ENCODE peak calls at places on chromosomes 12 and 14, in nine cellular contexts. R is ascending aorta, N is mucosa of descending colon, U is lung, X is thoracic aorta, L is stomach, P is thyroid gland, Q is testis, H is transverse colon. G is an unnamed sample.

GRCh38 chr14:74216671-74217070 is 22.6 kb upstream of the VSX2 start:
- DNase-seq in R (no peak), N (no peak), U (no peak), X (no peak), L (no peak), P (no peak), Q (no peak), H (no peak), G (no peak)

GRCh38 chr14:104278214-104278534 is 139.8 kb downstream of the KIF26A start:
- DNase-seq in R (no peak), N (no peak), U (no peak), X (no peak), L (peak; percentile 7), P (no peak), Q (no peak), H (no peak), G (no peak)

GRCh38 chr12:48197549-48197966 is 5.5 kb downstream of the OR10AD1 start:
- DNase-seq in R (no peak), N (no peak), U (no peak), X (no peak), L (no peak), P (no peak), Q (no peak), H (no peak), G (no peak)

GRCh38 chr12:106282457-106283097 is 20.0 kb upstream of the TCP11L2 start:
- DNase-seq in R (no peak), N (peak; percentile 61), U (peak; percentile 61), X (no peak), L (peak; percentile 62), P (peak; percentile 31), Q (peak; percentile 50), H (peak; percentile 57), G (peak; percentile 35)

GRCh38 chr12:67599691-67600090 is 48.9 kb upstream of the DYRK2 start:
- DNase-seq in R (no peak), N (no peak), U (no peak), X (no peak), L (no peak), P (no peak), Q (no peak), H (no peak), G (no peak)

GRCh38 chr12:28937196-28937595 is 211.9 kb upstream of the FAR2 start:
- DNase-seq in R (no peak), N (no peak), U (no peak), X (no peak), L (no peak), P (no peak), Q (no peak), H (no peak), G (no peak)

GRCh38 chr12:83121886-83122622 is 435.3 kb downstream of the TMTC2 start:
- DNase-seq in R (no peak), N (no peak), U (no peak), X (no peak), L (no peak), P (no peak), Q (peak; percentile 42), H (no peak), G (no peak)

GRCh38 chr12:85468356-85469157 is 188.5 kb downstream of the ALX1 start:
- DNase-seq in R (peak; percentile 65), N (no peak), U (peak; percentile 39), X (no peak), L (peak; percentile 27), P (peak; percentile 31), Q (peak; percentile 48), H (peak; percentile 45), G (peak; percentile 49)

GRCh38 chr14:64708148-64709004 is 4.2 kb downstream of the PLEKHG3 start:
- DNase-seq in R (peak; percentile 76), N (peak; percentile 58), U (no peak), X (no peak), L (no peak), P (peak; percentile 60), Q (no peak), H (no peak), G (no peak)

GRCh38 chr14:54486685-54487084 is 2.1 kb downstream of the GMFB start:
- DNase-seq in R (no peak), N (no peak), U (no peak), X (no peak), L (no peak), P (no peak), Q (no peak), H (no peak), G (no peak)

GRCh38 chr12:63294327-63294632 is 143.3 kb upstream of the AVPR1A start:
- DNase-seq in R (no peak), N (no peak), U (no peak), X (no peak), L (no peak), P (peak; percentile 54), Q (no peak), H (no peak), G (no peak)

GRCh38 chr12:64061868-64062375 is 160.2 kb downstream of the KICS2 start:
- DNase-seq in R (no peak), N (no peak), U (no peak), X (no peak), L (no peak), P (no peak), Q (no peak), H (no peak), G (no peak)

GRCh38 chr12:92735131-92735721 is 32.4 kb downstream of the PLEKHG7 start:
- DNase-seq in R (no peak), N (no peak), U (no peak), X (no peak), L (no peak), P (peak; percentile 3), Q (no peak), H (no peak), G (no peak)

GRCh38 chr14:25180221-25180620 is 130.3 kb upstream of the STXBP6 start:
- DNase-seq in R (no peak), N (no peak), U (no peak), X (no peak), L (no peak), P (no peak), Q (no peak), H (no peak), G (no peak)

GRCh38 chr12:26953447-26953846 is 15.2 kb downstream of the FGFR1OP2 start:
- DNase-seq in R (no peak), N (no peak), U (no peak), X (no peak), L (no peak), P (peak; percentile 34), Q (no peak), H (no peak), G (no peak)
- H3K4me1 ChIP-seq in R (no peaks in the 10 kb centered on the region), N (no peaks in the 10 kb centered on the region), U (no peaks in the 10 kb centered on the region), X (peaks cover 5% of the 10 kb centered on the region), L (no peaks in the 10 kb centered on the region), P (peaks cover 16% of the 10 kb centered on the region), Q (no peaks in the 10 kb centered on the region), H (no peaks in the 10 kb centered on the region), G (no peaks in the 10 kb centered on the region)

GRCh38 chr12:111224196-111225066 is 144.5 kb downstream of the PHETA1 start:
- DNase-seq in R (no peak), N (no peak), U (no peak), X (no peak), L (no peak), P (no peak), Q (no peak), H (no peak), G (no peak)

GRCh38 chr12:111220363-111220762 is 148.5 kb downstream of the PHETA1 start:
- DNase-seq in R (no peak), N (no peak), U (no peak), X (no peak), L (no peak), P (no peak), Q (no peak), H (no peak), G (no peak)

GRCh38 chr12:111221296-111222026 is 147.4 kb downstream of the PHETA1 start:
- DNase-seq in R (no peak), N (no peak), U (no peak), X (no peak), L (no peak), P (no peak), Q (no peak), H (no peak), G (no peak)

GRCh38 chr12:111222520-111222919 is 146.4 kb downstream of the PHETA1 start:
- DNase-seq in R (no peak), N (no peak), U (no peak), X (no peak), L (no peak), P (peak; percentile 5), Q (no peak), H (no peak), G (no peak)

DNA sequence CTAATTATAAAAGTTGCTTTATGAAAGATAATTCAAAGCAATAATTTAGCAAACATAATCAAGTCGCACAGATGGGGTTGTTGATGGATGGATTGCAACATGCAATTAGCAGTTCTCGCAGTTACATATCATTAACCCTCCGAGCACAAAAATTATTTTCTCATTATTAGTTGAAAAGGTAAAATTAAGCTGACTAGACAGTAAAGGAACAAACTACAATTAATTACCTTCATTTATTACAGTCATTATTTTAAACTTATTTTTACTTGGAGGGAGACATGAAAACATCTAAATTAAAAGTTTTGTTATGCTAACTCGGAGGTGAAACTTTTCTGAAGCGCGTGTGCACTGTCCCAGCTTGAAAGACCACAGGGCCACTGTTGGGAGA is 146.9 kb downstream of the PHETA1 start:
- DNase-seq in R (no peak), N (no peak), U (no peak), X (no peak), L (no peak), P (no peak), Q (no peak), H (no peak), G (no peak)
- H3K4me1 ChIP-seq in R (no peaks in the 10 kb centered on the region), N (no peaks in the 10 kb centered on the region), U (no peaks in the 10 kb centered on the region), X (no peaks in the 10 kb centered on the region), L (no peaks in the 10 kb centered on the region), P (no peaks in the 10 kb centered on the region), Q (no peaks in the 10 kb centered on the region), H (no peaks in the 10 kb centered on the region), G (peaks cover 1% of the 10 kb centered on the region)

DNA sequence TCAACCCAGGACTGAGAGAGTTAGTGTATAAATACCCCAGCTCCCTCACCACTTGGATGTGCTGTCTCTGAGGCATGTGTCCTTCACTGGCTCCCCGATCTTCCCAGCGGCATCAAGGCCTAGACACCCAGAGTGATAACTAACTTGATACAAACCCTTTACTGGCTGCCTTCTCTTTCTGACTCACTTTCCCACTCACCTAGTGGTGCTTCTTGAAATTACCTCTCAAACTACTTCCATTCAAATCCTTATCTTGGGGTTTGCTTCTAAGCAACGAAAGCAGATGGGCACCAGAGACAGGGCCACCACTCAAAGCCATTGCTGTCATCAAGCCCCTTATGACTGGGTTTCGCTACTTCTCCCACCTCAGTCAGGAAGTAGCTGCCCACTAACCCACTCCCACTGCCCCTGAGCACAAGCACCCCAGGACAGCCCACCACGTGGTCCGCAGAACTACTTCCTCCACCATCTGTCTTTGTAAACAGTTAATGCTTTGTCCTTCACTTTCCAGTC is 17.2 kb downstream of the ZFP36L1 start:
- DNase-seq in R (peak; percentile 49), N (no peak), U (no peak), X (no peak), L (peak; percentile 17), P (no peak), Q (no peak), H (no peak), G (no peak)
- H3K4me1 ChIP-seq in R (peaks cover 15% of the 10 kb centered on the region), N (peaks cover 24% of the 10 kb centered on the region), U (peaks cover 6% of the 10 kb centered on the region), X (peaks cover 36% of the 10 kb centered on the region), L (peaks cover 16% of the 10 kb centered on the region), P (no peaks in the 10 kb centered on the region), Q (peaks cover 28% of the 10 kb centered on the region), H (peaks cover 25% of the 10 kb centered on the region), G (peaks cover 4% of the 10 kb centered on the region)

DNA sequence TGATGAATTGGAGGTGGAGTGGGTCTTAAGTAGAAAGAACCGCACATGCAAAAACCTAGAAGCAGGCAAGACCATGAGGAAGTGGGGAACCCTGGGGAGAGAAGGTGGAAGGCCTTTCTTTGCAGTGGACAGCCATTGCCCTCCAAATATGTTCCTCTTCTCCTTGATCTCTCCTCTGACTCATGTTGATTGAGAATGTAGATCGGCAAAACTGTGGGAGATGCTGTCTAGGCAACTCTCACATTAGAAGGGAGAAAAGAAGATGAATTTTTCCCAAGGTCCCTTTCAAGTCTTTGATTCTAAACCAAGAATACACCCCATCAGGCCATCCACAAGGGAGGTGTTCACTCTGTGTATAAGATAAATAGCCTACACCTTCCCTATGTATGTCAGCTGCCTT is 257.5 kb downstream of the MSRB3 start:
- DNase-seq in R (no peak), N (no peak), U (no peak), X (no peak), L (no peak), P (no peak), Q (no peak), H (no peak), G (no peak)
- H3K4me1 ChIP-seq in R (peaks cover 10% of the 10 kb centered on the region), N (no peaks in the 10 kb centered on the region), U (no peaks in the 10 kb centered on the region), X (peaks cover 13% of the 10 kb centered on the region), L (no peaks in the 10 kb centered on the region), P (peaks cover 17% of the 10 kb centered on the region), Q (no peaks in the 10 kb centered on the region), H (no peaks in the 10 kb centered on the region), G (no peaks in the 10 kb centered on the region)